ENCODE peak calls at places on chromosomes 5 and 9, in five cellular contexts. Y is GM13977, K is HCT116, X is choroid plexus epithelial cell, S is A673. T is an unnamed sample.

GRCh38 chr5:4254736-4255135 is 659.1 kb downstream of the IRX1 start:
- DNase-seq in Y (no peak), X (no peak), K (no peak), S (no peak), T (no peak)

GRCh38 chr5:155908543-155908942 is 418.4 kb upstream of the SGCD start:
- DNase-seq in X (no peak), K (no peak), Y (no peak), S (no peak), T (no peak)

GRCh38 chr5:177366528-177367322 is 9.0 kb downstream of the RGS14 start:
- DNase-seq in X (peak), Y (no peak), S (peak), K (no peak), T (peak)

GRCh38 chr9:38339496-38339895 is 53.0 kb upstream of the ALDH1B1 start:
- DNase-seq in X (peak), Y (no peak), K (no peak), S (no peak), T (peak)

GRCh38 chr5:34474573-34475021 is 181.5 kb upstream of the RAI14 start:
- DNase-seq in S (peak), Y (no peak), X (peak), K (peak), T (peak)

GRCh38 chr5:172187118-172188032 is 649 bp downstream of the STK10 start:
- DNase-seq in X (peak), Y (peak), K (peak), S (peak), T (peak)

GRCh38 chr5:179455320-179455719 is 95.0 kb upstream of the RUFY1 start:
- DNase-seq in Y (no peak), S (no peak), X (no peak), K (no peak), T (no peak)

GRCh38 chr9:120032639-120033038 is 547.3 kb downstream of the CDK5RAP2 start:
- DNase-seq in Y (no peak), X (no peak), K (no peak), S (no peak), T (no peak)

GRCh38 chr9:5611321-5612186 is 17.4 kb upstream of the RIC1 start:
- DNase-seq in K (no peak), S (no peak), X (no peak), Y (no peak), T (no peak)

GRCh38 chr9:121463026-121463827 is 36.4 kb downstream of the GGTA1 start:
- DNase-seq in Y (peak), K (peak), X (peak), S (peak), T (peak)

GRCh38 chr5:155943516-155944407 is 383.2 kb upstream of the SGCD start:
- DNase-seq in K (no peak), X (peak), S (peak), Y (peak), T (peak)

GRCh38 chr5:31680528-31680927 is 41.6 kb downstream of the PDZD2 start:
- DNase-seq in S (no peak), X (no peak), K (no peak), Y (no peak), T (no peak)

GRCh38 chr9:6557883-6558282 is 87.6 kb downstream of the GLDC start:
- DNase-seq in Y (no peak), X (no peak), K (no peak), S (no peak), T (no peak)

GRCh38 chr5:121031487-121031886 is 567.4 kb downstream of the PRR16 start:
- DNase-seq in Y (no peak), K (no peak), S (no peak), X (no peak), T (peak)

GRCh38 chr5:80608730-80609129 is 38.6 kb upstream of the ANKRD34B start:
- DNase-seq in X (no peak), K (no peak), S (no peak), Y (no peak), T (no peak)

GRCh38 chr5:135169753-135170152 is 135.7 kb upstream of the PITX1 start:
- DNase-seq in S (no peak), Y (no peak), K (no peak), X (no peak), T (no peak)

GRCh38 chr5:155839251-155840037 is 487.5 kb upstream of the SGCD start:
- DNase-seq in K (no peak), X (no peak), S (peak), Y (no peak), T (no peak)

GRCh38 chr9:79116709-79117108 is 455.1 kb upstream of the TLE4 start:
- DNase-seq in S (no peak), K (no peak), Y (no peak), X (no peak), T (no peak)

GRCh38 chr5:104817127-104817526 is 1254.5 kb upstream of the NUDT12 start:
- DNase-seq in X (no peak), Y (no peak), K (no peak), S (no peak), T (no peak)

GRCh38 chr5:57133574-57133973 is 40.3 kb upstream of the GPBP1 start:
- DNase-seq in X (no peak), Y (no peak), S (no peak), K (no peak), T (no peak)

GRCh38 chr9:128056086-128056485 is 11.0 kb downstream of the NAIF1 start:
- DNase-seq in Y (no peak), K (no peak), S (no peak), X (no peak), T (no peak)

GRCh38 chr9:135515083-135515511 is 6.1 kb upstream of the LCN1 start:
- DNase-seq in K (no peak), X (no peak), S (no peak), Y (peak), T (no peak)

GRCh38 chr9:4927043-4927471 is 58.0 kb upstream of the JAK2 start:
- DNase-seq in K (no peak), Y (peak), X (no peak), S (no peak), T (peak)

GRCh38 chr9:4038182-4038723 is 261.6 kb downstream of the GLIS3 start:
- DNase-seq in Y (no peak), S (no peak), X (peak), K (peak), T (peak)

DNA sequence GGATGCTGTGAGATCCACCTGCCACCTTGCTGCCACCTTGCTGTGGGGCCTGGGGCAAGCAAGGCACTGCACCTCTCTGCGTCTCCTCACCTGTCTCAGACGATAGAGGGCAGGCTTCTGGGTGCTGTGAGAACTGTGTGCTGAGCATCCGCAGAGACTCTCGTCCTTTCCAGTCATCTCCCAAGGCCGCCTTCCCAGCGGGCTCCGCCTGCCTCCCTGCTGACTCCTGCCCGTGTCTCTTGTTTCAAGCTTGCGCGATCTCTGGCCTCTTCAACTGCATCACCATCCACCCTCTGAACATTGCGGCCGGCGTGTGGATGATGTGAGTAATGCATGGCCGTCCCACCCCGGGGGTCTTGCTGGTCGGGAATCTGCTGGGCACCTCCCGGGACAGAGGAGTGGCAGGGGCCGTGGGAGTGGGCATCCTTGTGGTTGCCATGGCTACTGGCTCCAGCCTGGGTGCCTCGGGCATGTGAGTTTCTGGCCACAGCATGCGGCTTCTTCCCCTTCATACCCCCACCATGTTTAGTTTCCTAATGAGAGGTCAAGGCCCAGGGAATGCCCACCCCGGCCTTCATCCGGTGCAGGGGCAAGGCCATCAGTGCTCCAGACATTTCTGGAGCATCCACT is 3.6 kb downstream of the CACFD1 start:
- DNase-seq in X (no peak), S (no peak), K (no peak), Y (no peak), T (no peak)
- TF ChIP-seq CTCF in X (peak), S (no peak), K (peak), Y (peak), T (no peak)

GRCh38 chr9:98808411-98808815 is 943 bp downstream of the GALNT12 start:
- DNase-seq in K (no peak), X (no peak), S (no peak), Y (no peak), T (no peak)

GRCh38 chr9:98806394-98807069 is 938 bp upstream of the GALNT12 start:
- DNase-seq in Y (no peak), X (peak), K (no peak), S (no peak), T (peak)

GRCh38 chr9:98808879-98809278 is 1.4 kb downstream of the GALNT12 start:
- DNase-seq in Y (no peak), K (no peak), S (no peak), X (no peak), T (no peak)

GRCh38 chr9:98807070-98807810 is at the start of gene GALNT12:
- DNase-seq in K (no peak), S (peak), Y (peak), X (no peak), T (no peak)

DNA sequence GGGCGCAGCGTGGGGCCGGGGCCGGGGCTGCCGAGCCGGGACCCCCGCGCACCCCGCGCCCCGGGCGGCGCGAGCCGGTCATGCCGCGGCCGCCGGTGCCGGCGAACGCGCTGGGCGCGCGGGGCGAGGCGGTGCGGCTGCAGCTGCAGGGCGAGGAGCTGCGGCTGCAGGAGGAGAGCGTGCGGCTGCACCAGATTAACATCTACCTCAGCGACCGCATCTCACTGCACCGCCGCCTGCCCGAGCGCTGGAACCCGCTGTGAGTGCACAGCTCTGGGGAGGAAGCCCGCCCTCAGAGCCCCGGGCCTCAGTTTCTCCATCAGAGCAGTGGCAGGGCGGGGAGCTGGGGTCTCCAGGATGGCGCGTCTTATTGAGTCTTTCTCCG is 333 bp downstream of the GALNT12 start:
- DNase-seq in K (no peak), Y (no peak), X (no peak), S (no peak), T (no peak)
- TF ChIP-seq CTCF in K (no peak), Y (no peak), X (no peak), S (no peak), T (no peak)

GRCh38 chr5:142601432-142601831 is 84.5 kb downstream of the FGF1 start:
- DNase-seq in Y (no peak), K (no peak), S (peak), X (no peak), T (peak)
- TF ChIP-seq CTCF in Y (no peak), K (peak), S (peak), X (peak), T (peak)

DNA sequence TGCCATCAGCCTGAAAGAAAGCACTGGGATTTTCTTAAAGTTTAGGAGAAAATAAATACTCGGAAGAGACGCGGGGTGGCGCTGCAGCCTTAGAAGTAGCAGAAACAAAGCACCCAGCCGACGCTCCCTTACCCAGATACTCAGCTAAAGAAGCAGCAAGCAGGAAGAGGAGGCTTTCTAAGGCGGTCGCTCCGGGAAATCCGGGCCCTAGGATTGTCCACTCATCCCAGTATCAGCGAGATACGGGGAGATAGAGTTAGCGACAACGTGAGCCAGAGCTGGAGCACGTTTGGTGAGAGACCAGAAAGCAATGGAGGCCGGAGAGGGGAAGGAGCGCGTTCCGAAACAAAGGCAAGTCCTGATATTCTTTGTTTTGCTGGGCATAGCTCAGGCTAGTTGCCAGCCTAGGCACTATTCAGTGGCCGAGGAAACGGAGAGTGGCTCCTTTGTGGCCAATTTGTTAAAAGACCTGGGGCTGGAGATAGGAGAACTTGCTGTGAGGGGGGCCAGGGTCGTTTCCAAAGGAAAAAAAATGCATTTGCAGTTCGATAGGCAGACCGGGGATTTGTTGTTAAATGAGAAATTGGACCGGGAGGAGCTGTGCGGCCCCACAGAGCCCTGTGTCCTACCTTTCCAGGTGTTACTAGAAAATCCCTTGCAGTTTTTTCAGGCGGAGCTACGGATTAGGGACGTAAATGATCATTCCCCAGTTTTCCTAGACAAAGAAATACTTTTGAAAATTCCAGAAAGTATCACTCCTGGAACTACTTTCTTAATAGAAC is at the start of gene PCDHB2:
- DNase-seq in X (peak), Y (no peak), K (no peak), S (peak), T (peak)
- TF ChIP-seq CTCF in X (peak), Y (peak), K (no peak), S (peak), T (no peak)